ENCODE peak calls at places on chromosomes 3 and 15, in five cellular contexts. P is NCI-H146; C is left kidney; N is ELR; T is activated CD8-positive, alpha-beta memory T cell treated with anti-CD3 and anti-CD28 coated beads for 4 hours. Q is an unnamed sample.

GRCh38 chr3:55157736-55158135 is 229.9 kb upstream of the LRTM1 start:
- DNase-seq in T (no peak), P (no peak), N (peak), C (no peak), Q (no peak)

GRCh38 chr15:70956196-70956595 is 63.6 kb downstream of the LRRC49 start:
- DNase-seq in P (no peak), N (peak), C (no peak), T (no peak), Q (no peak)

GRCh38 chr3:113249111-113249510 is 37.8 kb downstream of the BOC start:
- DNase-seq in T (no peak), N (peak), P (no peak), C (no peak), Q (no peak)

GRCh38 chr3:8712045-8712870 is 21.3 kb upstream of the CAV3 start:
- DNase-seq in C (no peak), T (no peak), N (peak), P (no peak), Q (no peak)

GRCh38 chr3:77526573-77526972 is 486.7 kb downstream of the ROBO2 start:
- DNase-seq in C (no peak), N (no peak), T (no peak), P (no peak), Q (no peak)

GRCh38 chr3:42143440-42143839 is 52.3 kb downstream of the TRAK1 start:
- DNase-seq in P (no peak), C (no peak), T (no peak), N (no peak), Q (no peak)

GRCh38 chr3:15427981-15428380 is 583 bp downstream of the EAF1 start:
- DNase-seq in P (peak), T (no peak), N (peak), C (peak), Q (no peak)

GRCh38 chr3:193605876-193606275 is 12.9 kb downstream of the OPA1 start:
- DNase-seq in N (peak), T (no peak), P (peak), C (peak), Q (no peak)

GRCh38 chr15:50224606-50225005 is 40.9 kb downstream of the HDC start:
- DNase-seq in C (no peak), T (no peak), N (peak), P (no peak), Q (no peak)

GRCh38 chr3:53183514-53183913 is 22.5 kb downstream of the PRKCD start:
- DNase-seq in T (no peak), C (no peak), P (no peak), N (no peak), Q (peak)

GRCh38 chr15:91867581-91868026 is 14.1 kb downstream of the SLCO3A1 start:
- DNase-seq in C (no peak), P (no peak), T (no peak), N (peak), Q (peak)

GRCh38 chr3:188452158-188452772 is 298.3 kb downstream of the LPP start:
- DNase-seq in C (peak), N (no peak), P (no peak), T (no peak), Q (no peak)

GRCh38 chr3:37990527-37990926 is at the start of gene VILL:
- DNase-seq in P (no peak), C (peak), T (no peak), N (no peak), Q (peak)

GRCh38 chr15:68639926-68640600 is 61.3 kb downstream of the CORO2B start:
- DNase-seq in C (no peak), T (no peak), P (no peak), N (peak), Q (no peak)

GRCh38 chr3:12308517-12308916 is 19.6 kb downstream of the PPARG start:
- DNase-seq in P (no peak), N (peak), C (no peak), T (no peak), Q (no peak)

GRCh38 chr3:94162700-94163099 is 99.8 kb downstream of the NSUN3 start:
- DNase-seq in P (no peak), C (no peak), T (no peak), N (peak), Q (peak)

GRCh38 chr15:98955331-98955730 is 52.3 kb downstream of the PGPEP1L start:
- DNase-seq in T (no peak), C (no peak), N (no peak), P (no peak), Q (no peak)

GRCh38 chr3:31170932-31171670 is 276.6 kb upstream of the GADL1 start:
- DNase-seq in P (no peak), T (no peak), N (peak), C (peak), Q (no peak)

GRCh38 chr3:170356596-170357175 is 829 bp upstream of the SKIL start:
- DNase-seq in N (peak), T (peak), P (peak), C (peak), Q (no peak)

GRCh38 chr3:158097571-158098553 is 8.4 kb downstream of the SHOX2 start:
- DNase-seq in T (peak), P (peak), C (peak), N (peak), Q (no peak)

GRCh38 chr15:84826369-84826823 is 9.2 kb downstream of the ALPK3 start:
- DNase-seq in C (peak), T (no peak), N (peak), P (peak), Q (no peak)

GRCh38 chr3:184620101-184620798 is 58.7 kb downstream of the EPHB3 start:
- DNase-seq in C (no peak), N (peak), T (no peak), P (no peak), Q (no peak)

GRCh38 chr3:70702132-70702531 is 389.7 kb upstream of the MDFIC2 start:
- DNase-seq in N (peak), P (no peak), C (no peak), T (no peak), Q (no peak)

GRCh38 chr3:123346726-123347125 is 102.2 kb downstream of the ADCY5 start:
- DNase-seq in C (no peak), P (no peak), N (no peak), T (no peak), Q (no peak)

GRCh38 chr3:12442654-12443501 is 41.4 kb upstream of the TSEN2 start:
- DNase-seq in C (peak), P (no peak), N (no peak), T (no peak), Q (no peak)

Q was measured in RWPE2.